ENCODE peak calls at places on chromosome 4, in four cellular contexts. One of them, this sample, is unnamed.

GRCh38 chr4:141046255-141046654 is 87.0 kb downstream of the RNF150 start:
- DNase-seq in H1: no peak
- DNase-seq in prostate gland: no peak
- DNase-seq in lower leg skin: no peak
- DNase-seq in this sample: no peak

GRCh38 chr4:114472269-114473032 is 126.2 kb upstream of the UGT8 start:
- DNase-seq in H1: no peak
- DNase-seq in prostate gland: no peak
- DNase-seq in lower leg skin: no peak
- DNase-seq in this sample: no peak

GRCh38 chr4:1364217-1364616 is 17.2 kb downstream of the UVSSA start:
- DNase-seq in H1: no peak
- DNase-seq in prostate gland: no peak
- DNase-seq in lower leg skin: no peak
- DNase-seq in this sample: no peak

GRCh38 chr4:41177016-41177415 is 37.3 kb downstream of the APBB2 start:
- DNase-seq in H1: no peak
- DNase-seq in prostate gland: no peak
- DNase-seq in lower leg skin: no peak
- DNase-seq in this sample: no peak

GRCh38 chr4:65482410-65482809 is 187.9 kb downstream of the EPHA5 start:
- DNase-seq in H1: no peak
- DNase-seq in prostate gland: no peak
- DNase-seq in lower leg skin: no peak
- DNase-seq in this sample: no peak

GRCh38 chr4:169619518-169619957 is 840 bp upstream of the CLCN3 start:
- DNase-seq in H1: no peak
- DNase-seq in prostate gland: peak
- DNase-seq in lower leg skin: no peak
- DNase-seq in this sample: peak

GRCh38 chr4:118680808-118681207 is 4.4 kb upstream of the METTL14 start:
- DNase-seq in H1: no peak
- DNase-seq in prostate gland: no peak
- DNase-seq in lower leg skin: no peak
- DNase-seq in this sample: no peak

GRCh38 chr4:27066591-27066990 is 205.9 kb downstream of the STIM2 start:
- DNase-seq in H1: peak
- DNase-seq in prostate gland: peak
- DNase-seq in lower leg skin: peak
- DNase-seq in this sample: no peak

GRCh38 chr4:188400456-188400855 is 261.2 kb downstream of the TRIML1 start:
- DNase-seq in H1: no peak
- DNase-seq in prostate gland: no peak
- DNase-seq in lower leg skin: no peak
- DNase-seq in this sample: no peak

GRCh38 chr4:42143996-42144395 is 8.5 kb downstream of the BEND4 start:
- DNase-seq in H1: no peak
- DNase-seq in prostate gland: no peak
- DNase-seq in lower leg skin: no peak
- DNase-seq in this sample: no peak

GRCh38 chr4:38306482-38307071 is 346.4 kb downstream of the PTTG2 start:
- DNase-seq in H1: no peak
- DNase-seq in prostate gland: no peak
- DNase-seq in lower leg skin: no peak
- DNase-seq in this sample: no peak

GRCh38 chr4:182890202-182890601 is 27.0 kb downstream of the DCTD start:
- DNase-seq in H1: no peak
- DNase-seq in prostate gland: no peak
- DNase-seq in lower leg skin: peak
- DNase-seq in this sample: no peak

GRCh38 chr4:125283702-125284279 is 31.0 kb upstream of the FAT4 start:
- DNase-seq in H1: no peak
- DNase-seq in prostate gland: no peak
- DNase-seq in lower leg skin: no peak
- DNase-seq in this sample: no peak

GRCh38 chr4:184386271-184386781 is 88.0 kb downstream of the IRF2 start:
- DNase-seq in H1: no peak
- DNase-seq in prostate gland: no peak
- DNase-seq in lower leg skin: no peak
- DNase-seq in this sample: no peak

GRCh38 chr4:149353241-149353640 is 462.4 kb downstream of the IQCM start:
- DNase-seq in H1: no peak
- DNase-seq in prostate gland: no peak
- DNase-seq in lower leg skin: no peak
- DNase-seq in this sample: no peak

GRCh38 chr4:63106600-63106999 is 1302.7 kb downstream of the TECRL start:
- DNase-seq in H1: no peak
- DNase-seq in prostate gland: no peak
- DNase-seq in lower leg skin: no peak
- DNase-seq in this sample: no peak

GRCh38 chr4:152976466-152976761 is 40.3 kb downstream of the FHDC1 start:
- DNase-seq in H1: no peak
- DNase-seq in prostate gland: no peak
- DNase-seq in lower leg skin: peak
- DNase-seq in this sample: no peak

GRCh38 chr4:174697896-174698295 is 131.2 kb downstream of the GLRA3 start:
- DNase-seq in H1: no peak
- DNase-seq in prostate gland: no peak
- DNase-seq in lower leg skin: no peak
- DNase-seq in this sample: no peak

GRCh38 chr4:4914059-4914820 is 54.8 kb downstream of the MSX1 start:
- DNase-seq in H1: no peak
- DNase-seq in prostate gland: no peak
- DNase-seq in lower leg skin: peak
- DNase-seq in this sample: no peak

GRCh38 chr4:110540606-110541440 is 64.9 kb downstream of the ENPEP start:
- DNase-seq in H1: no peak
- DNase-seq in prostate gland: no peak
- DNase-seq in lower leg skin: no peak
- DNase-seq in this sample: no peak

GRCh38 chr4:11805837-11806236 is 377.1 kb upstream of the HS3ST1 start:
- DNase-seq in H1: no peak
- DNase-seq in prostate gland: peak
- DNase-seq in lower leg skin: no peak
- DNase-seq in this sample: no peak

GRCh38 chr4:174753031-174753430 is 76.0 kb downstream of the GLRA3 start:
- DNase-seq in H1: no peak
- DNase-seq in prostate gland: no peak
- DNase-seq in lower leg skin: no peak
- DNase-seq in this sample: no peak

GRCh38 chr4:8465615-8466611 is 25.3 kb downstream of the TRMT44 start:
- DNase-seq in H1: no peak
- DNase-seq in prostate gland: no peak
- DNase-seq in lower leg skin: no peak
- DNase-seq in this sample: no peak

GRCh38 chr4:188930822-188931221 is 791.6 kb downstream of the TRIML1 start:
- DNase-seq in H1: peak
- DNase-seq in prostate gland: no peak
- DNase-seq in lower leg skin: no peak
- DNase-seq in this sample: no peak

GRCh38 chr4:109294468-109295020 is 7.9 kb downstream of the COL25A1 start:
- DNase-seq in H1: no peak
- DNase-seq in prostate gland: no peak
- DNase-seq in lower leg skin: no peak
- DNase-seq in this sample: no peak

GRCh38 chr4:932713-933070 is 432 bp downstream of the TMEM175 start:
- DNase-seq in H1: no peak
- DNase-seq in prostate gland: no peak
- DNase-seq in lower leg skin: no peak
- DNase-seq in this sample: no peak

GRCh38 chr4:139975830-139976272 is 178.1 kb downstream of the MAML3 start:
- DNase-seq in H1: no peak
- DNase-seq in prostate gland: peak
- DNase-seq in lower leg skin: no peak
- DNase-seq in this sample: peak

GRCh38 chr4:24510091-24510490 is 74.3 kb downstream of the DHX15 start:
- DNase-seq in H1: no peak
- DNase-seq in prostate gland: no peak
- DNase-seq in lower leg skin: no peak
- DNase-seq in this sample: no peak

GRCh38 chr4:125105561-125105960 is 209.2 kb upstream of the FAT4 start:
- DNase-seq in H1: no peak
- DNase-seq in prostate gland: no peak
- DNase-seq in lower leg skin: no peak
- DNase-seq in this sample: no peak

GRCh38 chr4:159758061-159758460 is 655.2 kb downstream of the RAPGEF2 start:
- DNase-seq in H1: no peak
- DNase-seq in prostate gland: no peak
- DNase-seq in lower leg skin: no peak
- DNase-seq in this sample: no peak

GRCh38 chr4:186845137-186845842 is 121.6 kb upstream of the FAT1 start:
- DNase-seq in H1: no peak
- DNase-seq in prostate gland: no peak
- DNase-seq in lower leg skin: no peak
- DNase-seq in this sample: peak

GRCh38 chr4:40238700-40239548 is 42.1 kb downstream of the RHOH start:
- DNase-seq in H1: no peak
- DNase-seq in prostate gland: no peak
- DNase-seq in lower leg skin: no peak
- DNase-seq in this sample: no peak

GRCh38 chr4:161664740-161665139 is 499.1 kb downstream of the FSTL5 start:
- DNase-seq in H1: no peak
- DNase-seq in prostate gland: no peak
- DNase-seq in lower leg skin: no peak
- DNase-seq in this sample: no peak

GRCh38 chr4:183984561-183984960 is 79.5 kb downstream of the STOX2 start:
- DNase-seq in H1: no peak
- DNase-seq in prostate gland: no peak
- DNase-seq in lower leg skin: no peak
- DNase-seq in this sample: no peak

GRCh38 chr4:82519776-82520175 is 42.0 kb downstream of the TMEM150C start:
- DNase-seq in H1: no peak
- DNase-seq in prostate gland: no peak
- DNase-seq in lower leg skin: no peak
- DNase-seq in this sample: no peak

GRCh38 chr4:121869841-121870822 is at the start of gene BBS7:
- DNase-seq in H1: peak
- DNase-seq in prostate gland: peak
- DNase-seq in lower leg skin: peak
- DNase-seq in this sample: peak
- TF ChIP-seq POLR2A in H1: peak
- TF ChIP-seq POLR2A in prostate gland: peak
- TF ChIP-seq POLR2A in lower leg skin: no peak
- TF ChIP-seq POLR2A in this sample: peak

GRCh38 chr4:7042697-7043464 is at the start of gene TADA2B:
- DNase-seq in H1: peak
- DNase-seq in prostate gland: peak
- DNase-seq in lower leg skin: peak
- DNase-seq in this sample: peak
- TF ChIP-seq POLR2A in H1: no peak
- TF ChIP-seq POLR2A in prostate gland: peak
- TF ChIP-seq POLR2A in lower leg skin: no peak
- TF ChIP-seq POLR2A in this sample: no peak

DNA sequence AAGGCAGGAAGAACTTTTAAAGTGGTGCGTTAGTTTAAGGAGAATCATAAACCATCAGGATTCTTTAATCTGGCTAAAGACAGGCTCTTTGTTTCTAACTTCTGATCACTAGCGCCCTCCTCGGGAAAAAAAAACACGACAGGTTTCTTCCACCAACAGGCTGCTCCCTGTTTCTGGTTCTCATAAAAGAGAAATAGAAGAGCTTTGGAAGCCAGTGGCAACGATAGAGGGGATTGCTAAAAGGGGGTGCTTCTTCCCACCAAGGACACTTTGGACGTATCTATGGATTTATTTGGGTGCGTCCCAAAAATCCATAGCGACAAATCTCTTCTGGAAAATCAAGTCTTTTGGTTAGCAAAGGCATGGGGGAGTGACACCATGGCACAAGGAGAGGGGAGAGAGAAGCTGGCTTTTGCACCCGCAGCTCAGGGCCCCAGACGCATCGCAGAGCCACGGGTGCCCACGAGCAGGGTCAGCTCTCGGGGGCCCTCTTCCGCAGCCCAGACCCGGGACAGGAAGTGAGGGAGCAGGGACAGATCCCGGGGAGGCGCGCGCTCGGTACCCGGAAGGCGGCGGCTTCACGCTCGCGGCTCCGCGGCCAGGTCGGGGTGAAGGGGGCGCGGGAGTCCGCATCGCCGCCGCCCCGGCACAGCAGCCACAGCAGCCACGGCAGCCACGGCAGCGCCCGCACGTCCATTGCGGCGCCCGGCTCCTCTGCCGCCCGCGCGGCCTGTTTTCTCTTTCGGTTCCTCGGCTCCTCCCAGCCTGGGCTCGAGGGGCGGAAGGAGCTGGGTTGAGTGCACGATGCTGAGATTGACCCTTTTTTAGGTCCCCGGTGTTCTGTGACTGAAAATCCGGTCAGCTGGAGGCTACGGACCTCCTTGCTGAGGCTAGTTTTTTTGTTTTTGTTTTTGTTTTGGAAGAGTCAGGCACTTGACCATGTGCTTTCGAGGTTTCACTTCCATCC is at the start of gene CTSO:
- DNase-seq in H1: peak
- DNase-seq in prostate gland: peak
- DNase-seq in lower leg skin: peak
- DNase-seq in this sample: peak
- TF ChIP-seq POLR2A in H1: peak
- TF ChIP-seq POLR2A in prostate gland: peak
- TF ChIP-seq POLR2A in lower leg skin: no peak
- TF ChIP-seq POLR2A in this sample: peak

GRCh38 chr4:56762484-56763250 is 58.8 kb downstream of the SPINK2 start:
- DNase-seq in H1: no peak
- DNase-seq in prostate gland: no peak
- DNase-seq in lower leg skin: no peak
- DNase-seq in this sample: no peak

GRCh38 chr4:56760194-56760593 is 61.3 kb downstream of the SPINK2 start:
- DNase-seq in H1: no peak
- DNase-seq in prostate gland: no peak
- DNase-seq in lower leg skin: no peak
- DNase-seq in this sample: no peak

GRCh38 chr4:56757270-56757746 is 64.2 kb downstream of the SPINK2 start:
- DNase-seq in H1: no peak
- DNase-seq in prostate gland: no peak
- DNase-seq in lower leg skin: no peak
- DNase-seq in this sample: no peak

GRCh38 chr4:56755901-56756300 is 65.6 kb downstream of the SPINK2 start:
- DNase-seq in H1: no peak
- DNase-seq in prostate gland: no peak
- DNase-seq in lower leg skin: no peak
- DNase-seq in this sample: no peak

GRCh38 chr4:56757821-56758400 is 63.6 kb downstream of the SPINK2 start:
- DNase-seq in H1: peak
- DNase-seq in prostate gland: peak
- DNase-seq in lower leg skin: no peak
- DNase-seq in this sample: peak
- TF ChIP-seq POLR2A in H1: no peak
- TF ChIP-seq POLR2A in prostate gland: no peak
- TF ChIP-seq POLR2A in lower leg skin: no peak
- TF ChIP-seq POLR2A in this sample: no peak

This sample was measured in uterus.